ENCODE peak calls at places on chromosome 7, in ten cellular contexts. A is SK-N-SH, X is adrenal gland, B is BJ, W is pancreas, O is transverse colon, P is cardiac muscle cell, J is AG04450, Z is sigmoid colon, L is lung. I is an unnamed sample.
A peak's percentile ranks its signal among the peaks of the same experiment; 100 is the strongest.

GRCh38 chr7:128878226-128879105 is 15.8 kb downstream of the ATP6V1F start:
- DNase-seq in A (no peak), X (no peak), B (no peak), W (no peak), O (no peak), P (no peak), J (no peak), Z (peak; percentile 39), L (no peak), I (no peak)

GRCh38 chr7:130254555-130254954 is 12.1 kb upstream of the CPA2 start:
- DNase-seq in A (no peak), X (no peak), B (no peak), W (peak; percentile 70), O (no peak), P (no peak), J (no peak), Z (no peak), L (no peak), I (no peak)

GRCh38 chr7:43196379-43196778 is 83.9 kb downstream of the HECW1 start:
- DNase-seq in A (no peak), X (no peak), B (no peak), W (no peak), O (no peak), P (no peak), J (no peak), Z (no peak), L (no peak), I (peak; percentile 12)

GRCh38 chr7:132771301-132771730 is 195.0 kb upstream of the PLXNA4 start:
- DNase-seq in A (no peak), X (no peak), B (no peak), W (no peak), O (no peak), P (no peak), J (no peak), Z (no peak), L (no peak), I (no peak)

GRCh38 chr7:2504128-2504817 is 15.3 kb upstream of the LFNG start:
- DNase-seq in A (no peak), X (no peak), B (no peak), W (no peak), O (no peak), P (no peak), J (no peak), Z (no peak), L (no peak), I (no peak)

GRCh38 chr7:149824748-149825566 is 13.2 kb upstream of the ZNF862 start:
- DNase-seq in A (peak; percentile 36), X (no peak), B (no peak), W (no peak), O (no peak), P (no peak), J (no peak), Z (no peak), L (no peak), I (no peak)

GRCh38 chr7:128398016-128398840 is 11.6 kb downstream of the IMPDH1 start:
- DNase-seq in A (peak; percentile 90), X (peak; percentile 62), B (no peak), W (peak; percentile 42), O (peak; percentile 69), P (peak; percentile 60), J (no peak), Z (peak; percentile 80), L (peak; percentile 63), I (peak; percentile 58)

GRCh38 chr7:50851891-50852290 is 69.2 kb upstream of the GRB10 start:
- DNase-seq in A (no peak), X (no peak), B (no peak), W (no peak), O (no peak), P (no peak), J (no peak), Z (no peak), L (no peak), I (no peak)

GRCh38 chr7:113076703-113077102 is 9.9 kb downstream of the GPR85 start:
- DNase-seq in A (no peak), X (no peak), B (no peak), W (no peak), O (no peak), P (no peak), J (no peak), Z (no peak), L (no peak), I (no peak)

GRCh38 chr7:130095812-130096211 is 25.5 kb downstream of the KLHDC10 start:
- DNase-seq in A (no peak), X (no peak), B (peak; percentile 74), W (no peak), O (no peak), P (no peak), J (peak; percentile 32), Z (no peak), L (no peak), I (peak; percentile 45)

GRCh38 chr7:31443457-31443856 is 70.4 kb upstream of the ITPRID1 start:
- DNase-seq in A (peak; percentile 45), X (no peak), B (no peak), W (no peak), O (no peak), P (peak; percentile 61), J (no peak), Z (no peak), L (no peak), I (peak; percentile 58)
- TF ChIP-seq CTCF in A (peak; percentile 98), X (peak; percentile 49), B (peak; percentile 78), W (peak; percentile 69), O (peak; percentile 72), P (peak; percentile 82), J (peak; percentile 73), Z (peak; percentile 52), L (peak; percentile 29), I (peak; percentile 69)

GRCh38 chr7:150979706-150980390 is 1.7 kb upstream of the KCNH2 start:
- DNase-seq in A (no peak), X (peak; percentile 40), B (no peak), W (no peak), O (no peak), P (no peak), J (no peak), Z (peak; percentile 92), L (no peak), I (no peak)

GRCh38 chr7:150977382-150978135 is 562 bp downstream of the KCNH2 start:
- DNase-seq in A (peak; percentile 83), X (no peak), B (no peak), W (no peak), O (no peak), P (no peak), J (no peak), Z (no peak), L (no peak), I (no peak)

GRCh38 chr7:150976529-150977381 is 1.4 kb downstream of the KCNH2 start:
- DNase-seq in A (peak; percentile 85), X (no peak), B (no peak), W (no peak), O (no peak), P (no peak), J (no peak), Z (no peak), L (no peak), I (no peak)

GRCh38 chr7:150980663-150981062 is 2.5 kb upstream of the KCNH2 start:
- DNase-seq in A (peak; percentile 28), X (no peak), B (no peak), W (no peak), O (no peak), P (no peak), J (no peak), Z (no peak), L (no peak), I (no peak)

GRCh38 chr7:150978136-150978789 is at the start of gene KCNH2:
- DNase-seq in A (peak; percentile 99), X (no peak), B (no peak), W (no peak), O (no peak), P (no peak), J (no peak), Z (peak; percentile 84), L (no peak), I (no peak)
- H3K4me3 ChIP-seq in A (peak within 1 kb of the TSS; percentile 57), X (peak within 1 kb of the TSS; percentile 38), B (no peak within 1 kb of the TSS), W (peak within 1 kb of the TSS; percentile 30), O (peak within 1 kb of the TSS; percentile 35), P (peak within 1 kb of the TSS; percentile 82), J (peak within 1 kb of the TSS; percentile 37), Z (peak within 1 kb of the TSS; percentile 69), L (no peak within 1 kb of the TSS), I (no peak within 1 kb of the TSS)

DNA sequence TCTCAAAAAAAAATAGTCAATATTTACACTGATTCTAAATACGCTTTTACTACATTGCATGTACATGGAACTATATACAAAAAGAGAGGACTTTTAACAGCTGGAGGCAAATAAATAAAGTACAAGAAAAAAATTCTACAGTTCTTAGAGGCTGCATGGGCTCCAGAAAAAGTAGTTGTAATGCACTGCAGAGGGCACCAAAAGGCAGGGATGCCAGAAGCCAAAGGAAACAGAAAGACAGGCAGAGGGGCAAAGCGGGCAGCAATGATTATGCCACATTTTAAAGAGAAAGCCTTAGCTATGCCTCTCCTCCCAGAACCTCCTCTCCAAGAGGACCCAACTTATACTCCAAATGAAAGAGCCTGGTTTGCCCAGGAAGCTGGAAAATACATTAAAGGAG is 11.6 kb upstream of the ADCK2 start:
- DNase-seq in A (no peak), X (no peak), B (no peak), W (no peak), O (peak; percentile 9), P (no peak), J (no peak), Z (no peak), L (no peak), I (peak; percentile 32)
- TF ChIP-seq CTCF in A (peak; percentile 47), X (no peak), B (peak; percentile 28), W (no peak), O (no peak), P (peak; percentile 11), J (peak; percentile 37), Z (no peak), L (no peak), I (no peak)

DNA sequence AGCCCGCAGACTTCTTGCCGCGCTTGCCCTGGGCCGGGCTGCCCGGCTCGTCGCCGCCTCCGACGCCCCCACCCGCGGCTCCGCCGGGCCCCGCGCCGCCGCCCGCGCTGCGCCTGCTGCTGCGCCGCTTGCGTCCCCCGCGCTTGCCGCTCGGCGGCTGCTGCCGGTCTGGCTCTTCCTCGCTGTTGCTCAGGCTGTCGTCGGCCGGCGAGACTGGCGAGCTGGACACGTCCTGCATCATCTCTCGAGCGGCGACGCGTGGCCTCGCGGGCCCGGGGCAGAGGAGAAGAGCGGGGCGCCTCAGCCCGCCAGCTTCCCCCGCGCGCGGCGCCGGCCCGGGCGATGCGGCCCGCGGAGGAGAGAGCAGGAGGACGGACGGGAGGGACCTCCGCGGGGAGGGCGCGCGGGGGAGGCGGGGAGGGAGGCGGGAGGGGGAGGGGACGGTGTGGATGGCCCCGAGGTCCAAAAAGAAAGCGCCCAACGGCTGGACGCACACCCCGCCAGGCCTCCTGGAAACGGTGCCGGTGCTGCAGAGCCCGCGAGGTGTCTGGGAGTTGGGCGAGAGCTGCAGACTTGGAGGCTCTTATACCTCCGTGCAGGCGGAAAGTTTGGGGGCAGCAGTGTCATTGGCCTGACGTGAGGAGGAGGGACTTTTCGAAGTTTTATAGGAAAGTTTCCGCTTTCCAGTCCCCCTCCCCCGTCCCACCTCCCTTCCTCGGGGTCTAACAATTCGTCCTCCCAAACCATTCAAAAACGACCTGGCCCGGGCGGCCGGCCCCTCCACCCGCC is at the start of gene TWIST1:
- DNase-seq in A (peak; percentile 96), X (peak; percentile 57), B (peak; percentile 92), W (peak; percentile 15), O (no peak), P (peak; percentile 97), J (peak; percentile 86), Z (peak; percentile 79), L (no peak), I (peak; percentile 91)
- H3K4me3 ChIP-seq in A (peak within 1 kb of the TSS; percentile 100), X (peak within 1 kb of the TSS; percentile 56), B (peak within 1 kb of the TSS; percentile 87), W (peak within 1 kb of the TSS; percentile 49), O (peak within 1 kb of the TSS; percentile 26), P (peak within 1 kb of the TSS; percentile 85), J (peak within 1 kb of the TSS; percentile 94), Z (peak within 1 kb of the TSS; percentile 58), L (peak within 1 kb of the TSS; percentile 60), I (peak within 1 kb of the TSS; percentile 68)

I was measured in cardiac fibroblast.